ENCODE peak calls at places on chromosomes 6 and 20, in nine cellular contexts. F, A, Y, Z, C, G, J, T and V are unnamed samples.

GRCh38 chr6:55678330-55679224 is 99.6 kb upstream of the HMGCLL1 start:
- DNase-seq in A (no peak), J (no peak), Z (no peak), T (no peak), G (no peak), Y (no peak), F (no peak), C (peak; percentile 89), V (no peak)

GRCh38 chr20:21129861-21130260 is 4.0 kb downstream of the KIZ start:
- DNase-seq in A (no peak), G (no peak), C (no peak), F (no peak), T (no peak), Y (no peak), J (no peak), Z (no peak), V (no peak)

GRCh38 chr20:23180451-23180921 is 94.4 kb upstream of the CD93 start:
- DNase-seq in G (no peak), Z (no peak), Y (no peak), T (no peak), C (no peak), J (no peak), F (no peak), A (no peak), V (no peak)

GRCh38 chr6:154909821-154910220 is 85.3 kb upstream of the TIAM2 start:
- DNase-seq in Z (no peak), A (peak; percentile 22), T (no peak), Y (no peak), J (no peak), G (peak; percentile 66), C (peak; percentile 88), F (no peak), V (no peak)

GRCh38 chr6:138690975-138691594 is 82.5 kb upstream of the CCDC28A start:
- DNase-seq in A (no peak), T (no peak), G (no peak), Y (no peak), F (no peak), C (no peak), Z (no peak), J (no peak), V (no peak)

GRCh38 chr6:28393912-28394662 is 5.5 kb downstream of the ZSCAN12 start:
- DNase-seq in C (peak; percentile 1), F (no peak), G (no peak), Y (no peak), A (no peak), J (no peak), Z (no peak), T (no peak), V (no peak)

GRCh38 chr6:44737829-44738528 is 350.5 kb downstream of the CDC5L start:
- DNase-seq in Z (no peak), J (no peak), F (no peak), A (no peak), T (no peak), G (no peak), Y (peak; percentile 8), C (no peak), V (peak; percentile 29)

GRCh38 chr6:115675443-115675842 is 385.2 kb downstream of the FRK start:
- DNase-seq in J (no peak), C (no peak), T (no peak), F (no peak), Y (no peak), Z (no peak), A (no peak), G (no peak), V (no peak)

GRCh38 chr20:38203337-38204003 is 38.4 kb upstream of the TGM2 start:
- DNase-seq in J (no peak), Z (no peak), T (no peak), C (no peak), G (no peak), A (no peak), F (no peak), Y (no peak), V (no peak)

GRCh38 chr6:129793447-129793846 is 67.7 kb downstream of the TMEM244 start:
- DNase-seq in C (no peak), G (no peak), T (no peak), Z (no peak), F (no peak), J (no peak), Y (no peak), A (no peak), V (no peak)